ENCODE peak calls at places on chromosomes 5 and 9, in four cellular contexts. X is H9, T is mesendoderm, Y is H1. W is an unnamed sample.

GRCh38 chr5:45093377-45093776 is 284.6 kb downstream of the MRPS30 start:
- DNase-seq in X (no peak), Y (no peak), T (no peak), W (no peak)

GRCh38 chr5:137627730-137628129 is 108.2 kb downstream of the KLHL3 start:
- DNase-seq in X (no peak), T (no peak), Y (no peak), W (no peak)

GRCh38 chr5:34998058-34998789 is 49.5 kb downstream of the AGXT2 start:
- DNase-seq in T (no peak), X (no peak), Y (no peak), W (peak; percentile 66)

GRCh38 chr9:87212563-87213154 is 265.4 kb upstream of the GAS1 start:
- DNase-seq in Y (no peak), T (peak; percentile 39), X (peak; percentile 36), W (peak; percentile 39)

GRCh38 chr9:35285731-35286130 is 123.9 kb downstream of the UNC13B start:
- DNase-seq in X (no peak), T (no peak), Y (no peak), W (no peak)

GRCh38 chr5:98321356-98321755 is 452.1 kb upstream of the RGMB start:
- DNase-seq in Y (no peak), T (no peak), X (no peak), W (no peak)

GRCh38 chr5:77851229-77852067 is 75.3 kb upstream of the TBCA start:
- DNase-seq in Y (peak; percentile 63), X (peak; percentile 43), T (peak; percentile 58), W (peak; percentile 14)

GRCh38 chr9:91253488-91253887 is 108.2 kb downstream of the AUH start:
- DNase-seq in T (peak; percentile 90), X (no peak), Y (no peak), W (peak; percentile 31)

GRCh38 chr5:33936381-33937016 is at the start of gene RXFP3:
- DNase-seq in T (no peak), X (no peak), Y (peak; percentile 66), W (peak; percentile 23)

GRCh38 chr5:76953551-76954382 is 922 bp downstream of the CRHBP start:
- DNase-seq in Y (peak; percentile 72), T (peak; percentile 34), X (peak; percentile 38), W (no peak)

GRCh38 chr9:133477992-133478850 is 678 bp downstream of the SLC2A6 start:
- DNase-seq in X (no peak), T (peak; percentile 73), Y (no peak), W (peak; percentile 17)

GRCh38 chr9:80351612-80352011 is 779.8 kb downstream of the TLE4 start:
- DNase-seq in X (no peak), T (no peak), Y (no peak), W (no peak)

GRCh38 chr9:99560561-99560960 is 261.1 kb upstream of the NR4A3 start:
- DNase-seq in T (no peak), Y (no peak), X (no peak), W (no peak)

GRCh38 chr5:4963265-4963664 is 176.9 kb upstream of the ADAMTS16 start:
- DNase-seq in Y (no peak), X (no peak), T (no peak), W (no peak)

GRCh38 chr5:5374034-5374715 is 48.3 kb upstream of the ICE1 start:
- DNase-seq in X (no peak), Y (no peak), T (no peak), W (peak; percentile 29)

GRCh38 chr5:65100846-65101678 is 332.3 kb downstream of the CWC27 start:
- DNase-seq in T (peak; percentile 88), Y (peak; percentile 78), X (peak; percentile 87), W (peak; percentile 86)

GRCh38 chr5:175567954-175568353 is 89.6 kb downstream of the SFXN1 start:
- DNase-seq in T (no peak), Y (no peak), X (no peak), W (no peak)

GRCh38 chr5:137186759-137187461 is 312.2 kb downstream of the SPOCK1 start:
- DNase-seq in Y (no peak), T (no peak), X (no peak), W (peak; percentile 81)

GRCh38 chr5:138824924-138825863 is 49.9 kb downstream of the LRRTM2 start:
- DNase-seq in T (no peak), Y (no peak), X (no peak), W (peak; percentile 39)

GRCh38 chr5:124905256-124905655 is 158.8 kb upstream of the ZNF608 start:
- DNase-seq in T (no peak), Y (no peak), X (no peak), W (no peak)
- H3K56ac ChIP-seq in T (no peak overlapping the region), Y (no peak overlapping the region), X (no peak overlapping the region), W (no peak overlapping the region)

GRCh38 chr5:113652161-113652560 is 138.7 kb downstream of the YTHDC2 start:
- DNase-seq in T (no peak), Y (no peak), X (no peak), W (no peak)
- H3K56ac ChIP-seq in T (no peak overlapping the region), Y (no peak overlapping the region), X (no peak overlapping the region), W (no peak overlapping the region)

GRCh38 chr5:166102947-166103346 is 2188.5 kb upstream of the WWC1 start:
- DNase-seq in T (no peak), X (no peak), Y (no peak), W (no peak)
- H3K56ac ChIP-seq in T (no peak overlapping the region), X (no peak overlapping the region), Y (no peak overlapping the region), W (no peak overlapping the region)

DNA sequence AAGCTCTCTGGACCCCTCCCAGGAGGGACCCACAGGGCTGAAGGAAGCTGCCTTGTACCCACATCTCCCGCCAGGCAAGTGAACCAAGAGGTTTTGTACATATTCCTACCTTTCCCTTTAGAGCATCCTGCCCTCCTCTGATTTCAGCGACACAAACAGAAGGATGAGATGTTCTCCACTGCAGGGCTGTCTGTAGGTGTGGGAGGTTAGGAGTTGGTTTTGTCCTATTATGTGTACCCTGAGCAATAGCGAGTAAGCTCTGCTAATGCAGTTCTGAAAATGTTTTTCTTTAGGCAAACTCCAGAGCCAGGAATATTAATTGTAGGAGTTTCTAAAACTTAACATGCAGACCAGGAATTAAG is 13.0 kb downstream of the SQSTM1 start:
- DNase-seq in T (no peak), X (no peak), Y (no peak), W (no peak)
- H3K56ac ChIP-seq in T (no peak overlapping the region), X (no peak overlapping the region), Y (no peak overlapping the region), W (no peak overlapping the region)

DNA sequence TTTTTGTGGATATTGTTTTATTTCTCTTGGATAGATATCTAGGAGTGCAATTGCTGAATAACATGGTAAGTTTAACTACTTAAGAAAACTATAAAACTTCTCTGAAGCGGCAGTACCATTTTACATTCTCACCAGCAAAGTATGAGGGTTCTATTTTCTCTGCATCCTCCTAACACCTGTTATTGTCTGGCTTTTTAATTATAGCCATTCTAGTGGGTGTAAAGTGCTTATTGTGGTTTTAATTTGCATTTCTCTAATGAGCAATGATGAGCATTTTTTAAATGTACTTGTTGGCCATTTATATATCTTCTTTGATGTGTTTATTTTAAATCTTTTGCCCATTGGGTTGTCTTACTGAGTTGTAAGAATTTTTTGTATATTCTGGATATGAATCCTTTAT is 28.7 kb downstream of the SMIM32 start:
- DNase-seq in Y (no peak), X (no peak), T (no peak), W (no peak)
- H3K56ac ChIP-seq in Y (no peak overlapping the region), X (no peak overlapping the region), T (no peak overlapping the region), W (no peak overlapping the region)

DNA sequence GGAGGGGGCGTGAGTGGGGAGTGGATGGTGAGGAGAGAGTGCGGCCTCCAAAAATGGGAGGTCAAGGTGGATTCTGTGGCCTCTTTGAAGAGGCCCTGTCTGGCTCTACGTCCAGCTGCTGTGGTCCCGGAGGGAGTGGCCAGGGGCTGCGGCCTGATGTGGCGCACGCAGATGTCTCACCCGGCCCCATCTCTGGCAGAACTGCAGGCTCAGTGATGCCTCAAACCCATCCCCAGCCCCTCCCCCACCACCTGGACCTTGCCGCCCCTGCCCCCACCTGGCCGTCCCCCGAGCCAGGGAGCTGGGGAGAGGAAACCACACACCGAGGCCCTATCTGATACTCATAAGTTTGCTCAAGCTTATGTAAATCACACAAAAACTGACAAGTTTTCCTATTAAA is 267.6 kb downstream of the PBX3 start:
- DNase-seq in X (no peak), Y (no peak), T (no peak), W (no peak)
- H3K56ac ChIP-seq in X (no peak overlapping the region), Y (no peak overlapping the region), T (no peak overlapping the region), W (no peak overlapping the region)

DNA sequence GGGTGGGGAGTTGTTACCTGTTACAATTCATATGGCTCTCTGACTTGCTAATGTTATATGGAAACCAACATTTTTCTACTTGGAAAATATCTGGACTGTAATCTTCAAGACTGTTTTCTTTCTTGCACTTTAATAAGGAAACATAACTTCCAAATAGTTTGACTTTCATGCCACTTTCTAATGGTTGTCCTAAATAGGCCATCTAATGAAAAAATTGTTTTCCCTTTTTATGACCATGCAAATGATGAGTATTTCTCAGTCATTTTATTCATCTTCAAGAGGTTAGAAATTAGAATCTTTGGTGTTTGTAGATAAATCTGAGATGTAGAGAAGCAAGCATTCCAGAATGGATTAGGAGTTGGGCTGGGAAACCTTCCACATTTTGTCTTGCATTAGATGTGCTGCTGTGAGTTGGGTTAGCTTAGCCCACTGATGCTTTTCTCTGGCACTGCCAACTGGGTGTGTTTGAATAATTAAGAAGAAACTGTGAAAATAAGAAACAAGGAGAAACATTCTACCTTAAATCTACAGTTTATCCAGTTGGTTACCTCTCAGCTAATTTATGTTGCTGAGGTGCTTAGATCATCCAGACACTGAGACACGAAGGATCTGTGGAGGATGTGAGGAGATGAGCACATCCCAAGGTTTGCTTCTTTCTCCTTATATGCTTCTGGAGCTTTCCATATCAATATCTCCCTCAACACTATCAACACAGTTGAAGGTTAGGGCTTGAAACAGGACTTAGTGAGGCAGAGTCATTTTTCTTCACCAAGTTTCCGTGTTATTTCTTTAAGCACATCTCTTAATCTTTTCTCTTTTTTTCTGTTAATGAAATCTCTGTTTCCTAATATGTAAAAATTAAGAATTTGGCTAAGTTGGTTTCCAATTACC is 2.7 kb downstream of the RASGRF2 start:
- DNase-seq in Y (no peak), T (no peak), X (no peak), W (no peak)
- H3K56ac ChIP-seq in Y (no peak overlapping the region), T (no peak overlapping the region), X (no peak overlapping the region), W (peak overlapping the region; percentile 23)

W was measured in IMR-90.